ENCODE peak calls at places on chromosomes 13 and 19, in four cellular contexts. R is cardiac fibroblast, N is thoracic aorta, P is choroid plexus epithelial cell. W is an unnamed sample.

GRCh38 chr13:113730831-113731191 is 28.2 kb upstream of the TMEM255B start:
- DNase-seq in P (no peak), N (no peak), R (no peak), W (no peak)

GRCh38 chr13:19888799-19889198 is 25.4 kb upstream of the ZMYM5 start:
- DNase-seq in R (peak), N (no peak), P (peak), W (peak)

GRCh38 chr13:100203696-100204367 is 114.9 kb downstream of the PCCA start:
- DNase-seq in P (peak), R (peak), N (no peak), W (peak)

GRCh38 chr19:54674021-54674617 is 11.3 kb downstream of the LILRB4 start:
- DNase-seq in R (peak), N (no peak), P (peak), W (peak)

GRCh38 chr13:20130012-20130411 is 30.8 kb downstream of the GJA3 start:
- DNase-seq in P (no peak), N (no peak), R (no peak), W (no peak)

GRCh38 chr13:106721599-106721998 is 153.7 kb upstream of the ARGLU1 start:
- DNase-seq in N (no peak), P (no peak), R (no peak), W (no peak)

GRCh38 chr19:27971071-27971470 is 1241.9 kb downstream of the UQCRFS1 start:
- DNase-seq in R (no peak), N (no peak), P (peak), W (peak)

GRCh38 chr13:23460309-23460708 is 26.8 kb upstream of the SACS start:
- DNase-seq in R (no peak), N (no peak), P (no peak), W (no peak)

GRCh38 chr19:2291185-2291751 is 9.3 kb upstream of the PEAK3 start:
- DNase-seq in N (no peak), R (no peak), P (no peak), W (no peak)

GRCh38 chr13:80235559-80236296 is 105.2 kb downstream of the SPRY2 start:
- DNase-seq in N (no peak), P (peak), R (peak), W (peak)

GRCh38 chr19:36093687-36094086 is 17.3 kb upstream of the OVOL3 start:
- DNase-seq in R (peak), P (no peak), N (no peak), W (no peak)

GRCh38 chr19:16626796-16627193 is 1.2 kb downstream of the MED26 start:
- DNase-seq in N (no peak), P (no peak), R (no peak), W (no peak)

GRCh38 chr19:47729799-47730520 is 15.4 kb upstream of the NOP53 start:
- DNase-seq in P (no peak), N (no peak), R (peak), W (peak)

GRCh38 chr13:33125821-33126570 is 109.8 kb downstream of the KL start:
- DNase-seq in R (peak), N (peak), P (peak), W (peak)

GRCh38 chr19:52993342-52994178 is 20.2 kb upstream of the ERVV-1 start:
- DNase-seq in N (peak), P (peak), R (peak), W (peak)

GRCh38 chr13:112200200-112200599 is 133.3 kb downstream of the SOX1 start:
- DNase-seq in N (no peak), R (no peak), P (no peak), W (no peak)

GRCh38 chr19:45591004-45591637 is 6.5 kb upstream of the OPA3 start:
- DNase-seq in P (peak), R (no peak), N (no peak), W (no peak)

GRCh38 chr13:114281351-114282142 is at the start of gene UPF3A:
- DNase-seq in N (peak), P (peak), R (peak), W (peak)

GRCh38 chr19:32810452-32810851 is 59.1 kb downstream of the SLC7A9 start:
- DNase-seq in R (no peak), N (no peak), P (no peak), W (no peak)

GRCh38 chr19:42095814-42096230 is 19.9 kb downstream of the ZNF574 start:
- DNase-seq in P (no peak), R (no peak), N (no peak), W (no peak)

GRCh38 chr19:51809787-51810186 is 14.8 kb downstream of the FPR3 start:
- DNase-seq in N (no peak), R (peak), P (peak), W (no peak)

GRCh38 chr19:38003427-38004099 is 96.6 kb downstream of the SIPA1L3 start:
- DNase-seq in R (peak), N (peak), P (peak), W (peak)

GRCh38 chr13:110546933-110547332 is 14.6 kb downstream of the RAB20 start:
- DNase-seq in R (peak), P (peak), N (no peak), W (peak)

GRCh38 chr13:111384441-111385181 is 64.2 kb downstream of the TEX29 start:
- DNase-seq in N (no peak), R (no peak), P (no peak), W (no peak)

GRCh38 chr13:44797685-44798084 is 191.6 kb downstream of the NUFIP1 start:
- DNase-seq in N (no peak), R (no peak), P (no peak), W (no peak)

GRCh38 chr13:44803390-44803789 is 185.9 kb downstream of the NUFIP1 start:
- DNase-seq in P (no peak), N (no peak), R (no peak), W (no peak)

GRCh38 chr13:44796597-44797517 is 192.4 kb downstream of the NUFIP1 start:
- DNase-seq in P (no peak), N (no peak), R (no peak), W (no peak)

GRCh38 chr13:44801990-44802389 is 187.3 kb downstream of the NUFIP1 start:
- DNase-seq in R (peak), N (no peak), P (peak), W (peak)

GRCh38 chr13:44800626-44801025 is 188.6 kb downstream of the NUFIP1 start:
- DNase-seq in P (no peak), R (no peak), N (no peak), W (no peak)
- TF ChIP-seq CTCF in P (no peak), R (no peak), N (no peak), W (no peak)

DNA sequence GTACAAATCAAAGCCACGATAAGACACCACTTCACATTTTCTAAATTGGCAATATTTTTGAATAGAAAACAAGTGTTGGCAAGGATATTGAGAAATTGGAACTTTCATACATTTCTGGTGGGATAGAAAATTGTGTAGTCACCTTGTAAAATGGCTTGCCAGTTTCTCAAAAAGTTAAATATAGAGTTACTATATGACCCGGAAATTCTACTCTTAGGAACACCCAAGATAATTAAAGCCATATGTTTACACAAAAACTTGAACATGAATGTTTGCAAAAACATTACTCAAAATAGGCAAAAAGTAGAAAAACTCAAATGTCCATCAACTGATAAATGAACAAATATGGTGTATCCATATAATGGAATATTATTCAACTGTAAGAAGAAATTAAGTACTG is 552.5 kb downstream of the TBC1D4 start:
- DNase-seq in P (no peak), N (no peak), R (peak), W (no peak)
- H3K4me3 ChIP-seq in P (no peak), N (no peak), R (no peak), W (no peak)

GRCh38 chr19:5360003-5360820 is 19.6 kb upstream of the PTPRS start:
- DNase-seq in R (no peak), P (no peak), N (no peak), W (no peak)
- TF ChIP-seq CTCF in R (no peak), P (no peak), N (no peak), W (no peak)

GRCh38 chr19:49932731-49933131 is 3.4 kb upstream of the NUP62 start:
- DNase-seq in R (no peak), P (no peak), N (no peak), W (no peak)

GRCh38 chr19:49930483-49931011 is 1.2 kb upstream of the NUP62 start:
- DNase-seq in N (no peak), R (peak), P (no peak), W (no peak)

GRCh38 chr19:49929611-49930482 is 543 bp upstream of the NUP62 start:
- DNase-seq in R (peak), N (peak), P (peak), W (peak)

GRCh38 chr19:49932041-49932451 is 2.7 kb upstream of the NUP62 start:
- DNase-seq in N (no peak), P (no peak), R (no peak), W (peak)

GRCh38 chr19:49931293-49932040 is 2.2 kb upstream of the NUP62 start:
- DNase-seq in R (no peak), N (no peak), P (no peak), W (no peak)
- H3K4me3 ChIP-seq in R (no peak), N (no peak), P (no peak), W (no peak)

DNA sequence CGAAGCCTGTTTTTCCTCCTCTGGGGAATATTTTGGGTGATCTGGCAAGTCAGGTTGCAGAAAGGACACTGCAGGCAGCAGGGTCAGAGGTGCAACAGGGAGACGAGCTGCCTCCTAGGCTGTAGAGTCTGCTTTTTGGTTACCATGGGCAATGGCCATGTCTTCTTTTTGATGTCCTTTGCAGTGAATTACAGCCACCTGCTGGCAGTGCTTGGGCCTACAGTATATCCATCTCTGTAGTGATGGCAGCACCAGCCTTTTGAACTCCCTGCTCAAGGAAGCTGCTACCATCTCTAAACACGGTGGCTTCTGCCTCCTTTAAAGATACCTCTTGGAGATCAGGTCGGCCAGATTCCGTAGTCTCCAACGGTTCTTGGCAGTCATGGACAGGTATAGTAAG is 73.9 kb downstream of the WTIP start:
- DNase-seq in N (no peak), P (peak), R (peak), W (peak)
- TF ChIP-seq CTCF in N (no peak), P (peak), R (peak), W (peak)

W was measured in bronchial epithelial cell.